ENCODE peak calls at places on chromosomes 13 and 19, in six cellular contexts. N is hypothalamus, L is putamen, Q is GM04504, E is renal cortical epithelial cell, Z is thoracic aorta. X is an unnamed sample.

GRCh38 chr19:57192064-57192395 is 730 bp downstream of the ZNF264 start:
- DNase-seq in Q (no peak), N (no peak), Z (no peak), L (no peak), E (peak), X (no peak)

GRCh38 chr19:6056801-6057650 is 53.3 kb downstream of the RFX2 start:
- DNase-seq in E (peak), Q (peak), N (peak), L (peak), Z (peak), X (peak)

GRCh38 chr19:30590596-30591229 is 218.5 kb downstream of the ZNF536 start:
- DNase-seq in E (no peak), N (no peak), Z (no peak), L (peak), Q (no peak), X (peak)

GRCh38 chr19:18098891-18099622 is 1.5 kb downstream of the MAST3 start:
- DNase-seq in E (no peak), Q (no peak), L (no peak), Z (no peak), N (no peak), X (no peak)

GRCh38 chr13:104641309-104641708 is 1575.1 kb upstream of the SLC10A2 start:
- DNase-seq in L (no peak), N (no peak), Q (no peak), Z (no peak), E (peak), X (no peak)

GRCh38 chr13:76993473-76993872 is 1.6 kb downstream of the CLN5 start:
- DNase-seq in E (no peak), Q (no peak), N (no peak), L (no peak), Z (no peak), X (no peak)

GRCh38 chr19:17555929-17556813 is 722 bp downstream of the COLGALT1 start:
- DNase-seq in Z (no peak), Q (no peak), N (peak), L (peak), E (peak), X (peak)

GRCh38 chr13:111393221-111393790 is 72.9 kb downstream of the TEX29 start:
- DNase-seq in N (no peak), Z (no peak), Q (no peak), L (no peak), E (no peak), X (no peak)

GRCh38 chr13:44713793-44714469 is 137.8 kb upstream of the TSC22D1 start:
- DNase-seq in Z (peak), L (no peak), N (no peak), E (peak), Q (peak), X (no peak)

GRCh38 chr13:63427170-63427569 is 2011.5 kb upstream of the PCDH20 start:
- DNase-seq in N (no peak), E (no peak), Q (no peak), Z (no peak), L (no peak), X (no peak)

GRCh38 chr19:43527860-43528622 is 1.0 kb upstream of the ETHE1 start:
- DNase-seq in L (no peak), N (no peak), Q (no peak), Z (peak), E (peak), X (no peak)

GRCh38 chr13:19766637-19767036 is 16.1 kb downstream of the PSPC1 start:
- DNase-seq in E (no peak), L (peak), N (no peak), Q (no peak), Z (no peak), X (no peak)

GRCh38 chr13:75299913-75300862 is 181.8 kb downstream of the TBC1D4 start:
- DNase-seq in E (peak), L (no peak), Z (no peak), N (no peak), Q (peak), X (no peak)

GRCh38 chr19:17703823-17704463 is 15.3 kb upstream of the MAP1S start:
- DNase-seq in Z (no peak), Q (no peak), E (no peak), L (no peak), N (peak), X (peak)

GRCh38 chr19:38693380-38694223 is 46.2 kb downstream of the ACTN4 start:
- DNase-seq in L (no peak), Z (no peak), E (peak), N (no peak), Q (no peak), X (no peak)

GRCh38 chr19:56321254-56321980 is 6.8 kb upstream of the ZSCAN5A start:
- DNase-seq in Z (no peak), Q (no peak), L (no peak), N (no peak), E (no peak), X (no peak)

GRCh38 chr13:49395416-49396277 is 48.2 kb downstream of the CAB39L start:
- DNase-seq in L (no peak), Q (peak), N (no peak), E (no peak), Z (peak), X (no peak)

GRCh38 chr19:12994701-12995595 is at the start of gene NFIX:
- DNase-seq in E (no peak), N (peak), Z (no peak), L (no peak), Q (no peak), X (no peak)

GRCh38 chr19:41217741-41218140 is 1.3 kb upstream of the AXL start:
- DNase-seq in Q (no peak), E (no peak), L (no peak), Z (no peak), N (no peak), X (no peak)

GRCh38 chr13:41590643-41591042 is 133.3 kb downstream of the RGCC start:
- DNase-seq in E (peak), Q (no peak), L (no peak), Z (no peak), N (no peak), X (no peak)

GRCh38 chr19:14054721-14055120 is 7.2 kb downstream of the PALM3 start:
- DNase-seq in Q (no peak), Z (no peak), L (no peak), E (no peak), N (no peak), X (no peak)

X was measured in pons.